ENCODE peak calls at places on chromosomes 2 and 18, in nine cellular contexts. M is GM20000; C is NCI-H1105; Y is sciatic nerve; S is NCI-H1092; D is Jurkat, Clone E6-1; X is CD8-positive, alpha-beta T cell; A is HCEC 1CT; Q is astrocyte of the spinal cord. V is an unnamed sample.

GRCh38 chr2:9118383-9118960 is 88.1 kb upstream of the ASAP2 start:
- DNase-seq in Q (no peak), A (no peak), D (no peak), S (no peak), C (no peak), X (no peak), Y (no peak), M (no peak), V (no peak)

GRCh38 chr18:76471593-76471992 is 23.4 kb downstream of the ZNF516 start:
- DNase-seq in M (no peak), X (no peak), Q (no peak), S (no peak), Y (peak; percentile 50), D (no peak), C (no peak), A (no peak), V (no peak)

GRCh38 chr2:18518116-18519111 is 42.0 kb downstream of the RDH14 start:
- DNase-seq in M (no peak), C (no peak), S (no peak), Q (peak; percentile 73), X (no peak), A (peak; percentile 66), Y (no peak), D (no peak), V (no peak)

GRCh38 chr2:109217362-109218086 is 88.5 kb downstream of the SH3RF3 start:
- DNase-seq in C (no peak), X (no peak), S (no peak), M (no peak), Y (peak; percentile 55), D (peak; percentile 60), Q (peak; percentile 73), A (peak; percentile 100), V (no peak)

GRCh38 chr2:130373808-130374365 is 18.0 kb downstream of the PTPN18 start:
- DNase-seq in D (no peak), M (no peak), S (no peak), A (no peak), X (no peak), Q (no peak), C (no peak), Y (peak; percentile 53), V (no peak)

GRCh38 chr2:221850076-221850475 is 278.0 kb upstream of the EPHA4 start:
- DNase-seq in X (no peak), Q (no peak), C (no peak), A (peak; percentile 3), S (no peak), D (no peak), Y (no peak), M (no peak), V (no peak)

GRCh38 chr2:37768491-37768925 is 97.1 kb upstream of the CDC42EP3 start:
- DNase-seq in C (no peak), X (no peak), Q (peak; percentile 94), D (no peak), A (peak; percentile 95), M (no peak), S (no peak), Y (no peak), V (no peak)

GRCh38 chr18:8081872-8082553 is 514.9 kb downstream of the PTPRM start:
- DNase-seq in Q (peak; percentile 31), S (no peak), M (no peak), A (no peak), C (no peak), Y (no peak), D (no peak), X (no peak), V (no peak)

GRCh38 chr2:180573951-180574350 is 406.5 kb upstream of the UBE2E3 start:
- DNase-seq in D (no peak), M (no peak), A (no peak), Y (no peak), S (no peak), C (no peak), X (no peak), Q (peak; percentile 22), V (no peak)

GRCh38 chr2:100844514-100844913 is 24.6 kb downstream of the NPAS2 start:
- DNase-seq in C (no peak), Y (no peak), X (no peak), A (no peak), S (no peak), Q (no peak), D (no peak), M (no peak), V (no peak)

GRCh38 chr2:154686162-154686561 is 12.3 kb upstream of the KCNJ3 start:
- DNase-seq in A (no peak), Y (no peak), X (no peak), M (no peak), S (no peak), Q (no peak), D (no peak), C (no peak), V (no peak)

GRCh38 chr18:78978336-78979057 is 1.1 kb upstream of the SALL3 start:
- DNase-seq in M (no peak), A (no peak), D (no peak), X (no peak), C (no peak), Y (no peak), Q (peak; percentile 24), S (no peak), V (no peak)

GRCh38 chr2:75592888-75593287 is 32.1 kb upstream of the EVA1A start:
- DNase-seq in S (no peak), Y (no peak), D (no peak), C (no peak), Q (no peak), M (no peak), A (no peak), X (no peak), V (no peak)

GRCh38 chr18:78722391-78722790 is 257.2 kb upstream of the SALL3 start:
- DNase-seq in S (peak; percentile 60), A (no peak), C (no peak), D (no peak), Y (peak; percentile 1), X (no peak), M (no peak), Q (no peak), V (no peak)

GRCh38 chr2:43300222-43300621 is 73.8 kb upstream of the ZFP36L2 start:
- DNase-seq in M (no peak), Q (no peak), C (no peak), S (no peak), D (no peak), Y (no peak), X (no peak), A (no peak), V (no peak)

GRCh38 chr2:24894750-24895149 is 25.3 kb downstream of the ADCY3 start:
- DNase-seq in C (no peak), D (no peak), M (no peak), A (no peak), X (no peak), Q (no peak), S (no peak), Y (no peak), V (no peak)

GRCh38 chr2:37343537-37344434 is 644 bp upstream of the QPCT start:
- DNase-seq in A (peak; percentile 28), X (no peak), Y (no peak), Q (peak; percentile 67), C (no peak), M (no peak), S (no peak), D (no peak), V (no peak)

GRCh38 chr2:17863539-17863938 is 14.9 kb upstream of the KCNS3 start:
- DNase-seq in Y (no peak), D (no peak), A (no peak), X (no peak), S (no peak), Q (no peak), C (no peak), M (no peak), V (no peak)

GRCh38 chr2:216776076-216776726 is 80.9 kb upstream of the IGFBP5 start:
- DNase-seq in S (no peak), C (no peak), X (no peak), Q (no peak), M (no peak), Y (no peak), A (no peak), D (no peak), V (no peak)

GRCh38 chr2:13193075-13193474 is 476.3 kb downstream of the TRIB2 start:
- DNase-seq in Y (no peak), Q (peak; percentile 16), S (no peak), C (no peak), D (peak; percentile 66), X (no peak), A (peak; percentile 47), M (no peak), V (no peak)

GRCh38 chr2:238202326-238203103 is 980 bp downstream of the ILKAP start:
- DNase-seq in Q (peak; percentile 28), S (no peak), X (peak; percentile 38), C (no peak), A (no peak), M (peak; percentile 51), Y (no peak), D (peak; percentile 48), V (no peak)

GRCh38 chr18:63789327-63789726 is 14.1 kb downstream of the SERPINB7 start:
- DNase-seq in D (no peak), S (no peak), Y (no peak), A (no peak), X (no peak), C (no peak), Q (no peak), M (no peak), V (no peak)

GRCh38 chr18:78986018-78986481 is 6.4 kb downstream of the SALL3 start:
- DNase-seq in D (peak; percentile 27), A (no peak), Y (no peak), M (no peak), X (no peak), S (peak; percentile 67), C (peak; percentile 77), Q (peak; percentile 43), V (no peak)

GRCh38 chr18:42707080-42707479 is 408.4 kb downstream of the RIT2 start:
- DNase-seq in Y (no peak), D (no peak), M (no peak), S (no peak), C (no peak), A (no peak), Q (no peak), X (no peak), V (no peak)

GRCh38 chr2:236691799-236692167 is 122.2 kb downstream of the ACKR3 start:
- DNase-seq in Y (no peak), X (no peak), A (no peak), Q (no peak), S (no peak), D (no peak), C (no peak), M (no peak), V (peak; percentile 67)

GRCh38 chr2:230708204-230708603 is 4.4 kb upstream of the CAB39 start:
- DNase-seq in D (no peak), C (no peak), M (no peak), A (no peak), S (no peak), Q (no peak), Y (no peak), X (no peak), V (no peak)

GRCh38 chr2:229133155-229133772 is 137.8 kb downstream of the PID1 start:
- DNase-seq in Q (peak; percentile 66), Y (no peak), C (peak; percentile 29), S (peak; percentile 45), D (peak; percentile 4), M (no peak), A (peak; percentile 52), X (no peak), V (no peak)

GRCh38 chr2:126963390-126963789 is 64.7 kb downstream of the TEX51 start:
- DNase-seq in D (no peak), A (no peak), M (no peak), S (no peak), Q (no peak), Y (no peak), C (no peak), X (no peak), V (no peak)

GRCh38 chr2:26300234-26300641 is 45.7 kb upstream of the SELENOI start:
- DNase-seq in A (no peak), M (no peak), D (no peak), C (no peak), X (no peak), Q (peak; percentile 56), Y (no peak), S (no peak), V (no peak)

V was measured in aorta.